ENCODE peak calls at places on chromosomes 11 and 22, in six cellular contexts. One of them, this sample, is unnamed.

GRCh38 chr11:63837719-63838118 is 1.2 kb upstream of the MARK2 start:
- DNase-seq in mesothelial cell of epicardium: no peak
- DNase-seq in brain microvascular endothelial cell: no peak
- DNase-seq in lung: peak
- DNase-seq in endothelial cell of umbilical vein: peak
- DNase-seq in activated CD8-positive, alpha-beta T cell treated with anti-CD3 and anti-CD28 coated beads for 36 hours: no peak
- DNase-seq in this sample: no peak

GRCh38 chr11:90774727-90775572 is 552.1 kb upstream of the CHORDC1 start:
- DNase-seq in mesothelial cell of epicardium: no peak
- DNase-seq in activated CD8-positive, alpha-beta T cell treated with anti-CD3 and anti-CD28 coated beads for 36 hours: no peak
- DNase-seq in endothelial cell of umbilical vein: no peak
- DNase-seq in brain microvascular endothelial cell: no peak
- DNase-seq in lung: no peak
- DNase-seq in this sample: no peak

GRCh38 chr22:45006873-45007246 is 2.9 kb downstream of the PHF21B start:
- DNase-seq in lung: no peak
- DNase-seq in mesothelial cell of epicardium: no peak
- DNase-seq in brain microvascular endothelial cell: no peak
- DNase-seq in activated CD8-positive, alpha-beta T cell treated with anti-CD3 and anti-CD28 coated beads for 36 hours: no peak
- DNase-seq in endothelial cell of umbilical vein: no peak
- DNase-seq in this sample: no peak

GRCh38 chr11:128503231-128503991 is 83.9 kb downstream of the ETS1 start:
- DNase-seq in lung: no peak
- DNase-seq in mesothelial cell of epicardium: no peak
- DNase-seq in activated CD8-positive, alpha-beta T cell treated with anti-CD3 and anti-CD28 coated beads for 36 hours: peak
- DNase-seq in endothelial cell of umbilical vein: peak
- DNase-seq in brain microvascular endothelial cell: peak
- DNase-seq in this sample: no peak

GRCh38 chr11:125224391-125225015 is 60.0 kb downstream of the PKNOX2 start:
- DNase-seq in endothelial cell of umbilical vein: peak
- DNase-seq in activated CD8-positive, alpha-beta T cell treated with anti-CD3 and anti-CD28 coated beads for 36 hours: peak
- DNase-seq in brain microvascular endothelial cell: peak
- DNase-seq in lung: no peak
- DNase-seq in mesothelial cell of epicardium: no peak
- DNase-seq in this sample: no peak

GRCh38 chr22:30879398-30879797 is 89.2 kb downstream of the MORC2 start:
- DNase-seq in mesothelial cell of epicardium: no peak
- DNase-seq in activated CD8-positive, alpha-beta T cell treated with anti-CD3 and anti-CD28 coated beads for 36 hours: no peak
- DNase-seq in brain microvascular endothelial cell: no peak
- DNase-seq in lung: no peak
- DNase-seq in endothelial cell of umbilical vein: no peak
- DNase-seq in this sample: no peak

GRCh38 chr11:72924568-72925190 is 110.5 kb downstream of the ATG16L2 start:
- DNase-seq in lung: no peak
- DNase-seq in endothelial cell of umbilical vein: peak
- DNase-seq in mesothelial cell of epicardium: no peak
- DNase-seq in activated CD8-positive, alpha-beta T cell treated with anti-CD3 and anti-CD28 coated beads for 36 hours: no peak
- DNase-seq in brain microvascular endothelial cell: peak
- DNase-seq in this sample: peak

GRCh38 chr11:115051938-115052590 is 373.7 kb downstream of the NXPE2 start:
- DNase-seq in activated CD8-positive, alpha-beta T cell treated with anti-CD3 and anti-CD28 coated beads for 36 hours: no peak
- DNase-seq in brain microvascular endothelial cell: no peak
- DNase-seq in lung: no peak
- DNase-seq in mesothelial cell of epicardium: no peak
- DNase-seq in endothelial cell of umbilical vein: no peak
- DNase-seq in this sample: no peak

GRCh38 chr11:99464985-99465384 is 444.2 kb downstream of the CNTN5 start:
- DNase-seq in brain microvascular endothelial cell: no peak
- DNase-seq in lung: no peak
- DNase-seq in activated CD8-positive, alpha-beta T cell treated with anti-CD3 and anti-CD28 coated beads for 36 hours: no peak
- DNase-seq in mesothelial cell of epicardium: no peak
- DNase-seq in endothelial cell of umbilical vein: no peak
- DNase-seq in this sample: no peak

GRCh38 chr22:20627432-20627831 is 120.0 kb downstream of the MED15 start:
- DNase-seq in mesothelial cell of epicardium: no peak
- DNase-seq in brain microvascular endothelial cell: no peak
- DNase-seq in activated CD8-positive, alpha-beta T cell treated with anti-CD3 and anti-CD28 coated beads for 36 hours: no peak
- DNase-seq in endothelial cell of umbilical vein: no peak
- DNase-seq in lung: no peak
- DNase-seq in this sample: no peak

GRCh38 chr22:30182833-30183232 is 63.7 kb downstream of the LIF start:
- DNase-seq in endothelial cell of umbilical vein: no peak
- DNase-seq in activated CD8-positive, alpha-beta T cell treated with anti-CD3 and anti-CD28 coated beads for 36 hours: no peak
- DNase-seq in lung: no peak
- DNase-seq in brain microvascular endothelial cell: no peak
- DNase-seq in mesothelial cell of epicardium: no peak
- DNase-seq in this sample: no peak

GRCh38 chr11:5992604-5993251 is 5.9 kb upstream of the OR52L1 start:
- DNase-seq in endothelial cell of umbilical vein: peak
- DNase-seq in brain microvascular endothelial cell: peak
- DNase-seq in lung: no peak
- DNase-seq in activated CD8-positive, alpha-beta T cell treated with anti-CD3 and anti-CD28 coated beads for 36 hours: no peak
- DNase-seq in mesothelial cell of epicardium: no peak
- DNase-seq in this sample: peak

DNA sequence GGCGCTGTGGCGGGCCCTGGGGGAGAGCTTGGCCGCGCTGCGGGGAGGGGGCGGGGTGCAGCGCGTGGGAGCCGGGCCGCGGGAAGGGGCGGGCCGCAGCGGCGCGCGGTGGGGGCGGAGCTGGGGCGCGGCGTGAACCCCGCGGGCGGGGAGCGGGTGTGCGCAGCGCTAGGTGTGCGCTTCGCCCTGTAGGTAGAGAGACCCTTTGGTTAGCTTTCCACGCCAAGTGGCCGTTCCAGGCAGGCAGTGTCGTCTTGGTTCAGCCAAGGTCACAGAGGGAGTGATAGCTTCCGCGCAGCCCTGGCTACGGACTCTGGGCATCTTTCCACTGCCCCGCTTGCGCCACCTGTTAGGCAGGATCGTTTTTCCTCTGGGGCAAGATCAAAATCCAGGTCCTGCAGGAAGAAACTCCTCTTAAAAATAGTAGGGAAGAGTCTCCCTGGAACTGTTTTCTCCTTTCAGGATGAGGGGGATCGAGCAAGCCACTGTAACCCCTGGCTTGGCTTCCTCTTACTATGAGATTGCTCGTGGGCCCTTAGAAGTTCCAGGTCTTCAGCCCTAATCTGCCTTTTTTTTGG is 434 bp downstream of the BANF1 start:
- DNase-seq in mesothelial cell of epicardium: no peak
- DNase-seq in brain microvascular endothelial cell: no peak
- DNase-seq in endothelial cell of umbilical vein: no peak
- DNase-seq in lung: peak
- DNase-seq in activated CD8-positive, alpha-beta T cell treated with anti-CD3 and anti-CD28 coated beads for 36 hours: no peak
- DNase-seq in this sample: peak
- TF ChIP-seq CTCF in mesothelial cell of epicardium: no peak
- TF ChIP-seq CTCF in brain microvascular endothelial cell: no peak
- TF ChIP-seq CTCF in endothelial cell of umbilical vein: no peak
- TF ChIP-seq CTCF in lung: no peak
- TF ChIP-seq CTCF in activated CD8-positive, alpha-beta T cell treated with anti-CD3 and anti-CD28 coated beads for 36 hours: no peak
- TF ChIP-seq CTCF in this sample: no peak

DNA sequence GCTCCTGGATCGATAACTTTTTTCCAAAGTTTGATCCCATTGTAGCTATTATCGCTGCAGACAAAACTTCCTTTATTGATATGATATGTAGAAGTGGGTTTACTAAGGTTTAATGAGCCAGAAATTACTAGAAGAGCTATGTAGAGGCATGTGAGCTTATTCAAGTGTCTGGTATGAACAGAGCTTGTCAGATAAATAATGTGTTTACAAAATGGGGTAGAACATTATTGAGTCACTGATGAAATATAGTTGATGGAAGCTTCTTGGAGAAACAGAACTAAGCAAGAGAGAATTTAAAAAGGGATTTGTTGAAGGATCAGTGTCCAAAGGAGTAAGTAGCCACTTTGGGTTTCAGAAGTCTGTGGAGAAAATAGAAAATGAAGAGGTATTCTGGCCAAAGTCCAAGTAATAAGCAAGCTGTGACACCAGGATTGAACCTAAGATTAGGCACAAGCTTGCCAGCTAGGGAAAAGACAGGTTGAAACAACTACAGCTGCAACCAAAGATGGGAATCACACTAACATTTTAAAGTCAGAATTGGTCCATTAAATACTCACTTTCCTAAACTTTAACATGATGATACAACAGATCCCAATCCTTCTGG is 104.3 kb downstream of the MAML2 start:
- DNase-seq in endothelial cell of umbilical vein: no peak
- DNase-seq in activated CD8-positive, alpha-beta T cell treated with anti-CD3 and anti-CD28 coated beads for 36 hours: no peak
- DNase-seq in brain microvascular endothelial cell: no peak
- DNase-seq in lung: no peak
- DNase-seq in mesothelial cell of epicardium: no peak
- DNase-seq in this sample: no peak
- TF ChIP-seq CTCF in endothelial cell of umbilical vein: no peak
- TF ChIP-seq CTCF in activated CD8-positive, alpha-beta T cell treated with anti-CD3 and anti-CD28 coated beads for 36 hours: no peak
- TF ChIP-seq CTCF in brain microvascular endothelial cell: no peak
- TF ChIP-seq CTCF in lung: no peak
- TF ChIP-seq CTCF in mesothelial cell of epicardium: no peak
- TF ChIP-seq CTCF in this sample: no peak

GRCh38 chr11:11668781-11669180 is 47.0 kb upstream of the GALNT18 start:
- DNase-seq in endothelial cell of umbilical vein: no peak
- DNase-seq in brain microvascular endothelial cell: no peak
- DNase-seq in activated CD8-positive, alpha-beta T cell treated with anti-CD3 and anti-CD28 coated beads for 36 hours: no peak
- DNase-seq in mesothelial cell of epicardium: no peak
- DNase-seq in lung: no peak
- DNase-seq in this sample: no peak

GRCh38 chr11:11669447-11669846 is 47.6 kb upstream of the GALNT18 start:
- DNase-seq in endothelial cell of umbilical vein: no peak
- DNase-seq in lung: no peak
- DNase-seq in brain microvascular endothelial cell: no peak
- DNase-seq in mesothelial cell of epicardium: no peak
- DNase-seq in activated CD8-positive, alpha-beta T cell treated with anti-CD3 and anti-CD28 coated beads for 36 hours: no peak
- DNase-seq in this sample: no peak

GRCh38 chr11:11668293-11668692 is 46.5 kb upstream of the GALNT18 start:
- DNase-seq in lung: no peak
- DNase-seq in endothelial cell of umbilical vein: no peak
- DNase-seq in activated CD8-positive, alpha-beta T cell treated with anti-CD3 and anti-CD28 coated beads for 36 hours: no peak
- DNase-seq in brain microvascular endothelial cell: no peak
- DNase-seq in mesothelial cell of epicardium: no peak
- DNase-seq in this sample: no peak

GRCh38 chr11:11663907-11664306 is 42.1 kb upstream of the GALNT18 start:
- DNase-seq in brain microvascular endothelial cell: no peak
- DNase-seq in endothelial cell of umbilical vein: no peak
- DNase-seq in mesothelial cell of epicardium: no peak
- DNase-seq in activated CD8-positive, alpha-beta T cell treated with anti-CD3 and anti-CD28 coated beads for 36 hours: no peak
- DNase-seq in lung: no peak
- DNase-seq in this sample: no peak

GRCh38 chr11:11667056-11667455 is 45.3 kb upstream of the GALNT18 start:
- DNase-seq in lung: no peak
- DNase-seq in endothelial cell of umbilical vein: no peak
- DNase-seq in brain microvascular endothelial cell: no peak
- DNase-seq in activated CD8-positive, alpha-beta T cell treated with anti-CD3 and anti-CD28 coated beads for 36 hours: no peak
- DNase-seq in mesothelial cell of epicardium: no peak
- DNase-seq in this sample: no peak
- TF ChIP-seq CTCF in lung: no peak
- TF ChIP-seq CTCF in endothelial cell of umbilical vein: no peak
- TF ChIP-seq CTCF in brain microvascular endothelial cell: peak
- TF ChIP-seq CTCF in activated CD8-positive, alpha-beta T cell treated with anti-CD3 and anti-CD28 coated beads for 36 hours: no peak
- TF ChIP-seq CTCF in mesothelial cell of epicardium: no peak
- TF ChIP-seq CTCF in this sample: no peak

DNA sequence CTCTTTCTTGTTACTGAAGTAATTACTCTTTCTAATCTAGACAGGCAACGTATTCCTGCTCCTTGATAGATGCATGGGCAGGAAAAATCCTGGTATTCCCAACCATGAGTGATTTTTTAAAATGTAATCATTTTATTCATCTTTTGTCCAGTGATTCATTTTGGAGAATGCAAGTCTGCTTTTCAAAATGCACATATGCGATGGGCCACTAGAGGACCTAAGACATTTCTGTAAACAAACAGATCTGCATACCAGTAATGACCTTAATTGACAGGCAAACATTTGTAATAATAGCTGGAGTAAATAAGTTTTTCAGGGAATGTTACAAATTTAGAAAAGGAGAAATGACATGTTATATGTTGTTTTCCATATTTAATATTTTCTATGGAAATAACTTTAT is 1167.6 kb downstream of the JRKL start:
- DNase-seq in mesothelial cell of epicardium: no peak
- DNase-seq in brain microvascular endothelial cell: peak
- DNase-seq in endothelial cell of umbilical vein: peak
- DNase-seq in lung: no peak
- DNase-seq in activated CD8-positive, alpha-beta T cell treated with anti-CD3 and anti-CD28 coated beads for 36 hours: no peak
- DNase-seq in this sample: no peak
- TF ChIP-seq CTCF in mesothelial cell of epicardium: no peak
- TF ChIP-seq CTCF in brain microvascular endothelial cell: peak
- TF ChIP-seq CTCF in endothelial cell of umbilical vein: peak
- TF ChIP-seq CTCF in lung: no peak
- TF ChIP-seq CTCF in activated CD8-positive, alpha-beta T cell treated with anti-CD3 and anti-CD28 coated beads for 36 hours: no peak
- TF ChIP-seq CTCF in this sample: no peak

DNA sequence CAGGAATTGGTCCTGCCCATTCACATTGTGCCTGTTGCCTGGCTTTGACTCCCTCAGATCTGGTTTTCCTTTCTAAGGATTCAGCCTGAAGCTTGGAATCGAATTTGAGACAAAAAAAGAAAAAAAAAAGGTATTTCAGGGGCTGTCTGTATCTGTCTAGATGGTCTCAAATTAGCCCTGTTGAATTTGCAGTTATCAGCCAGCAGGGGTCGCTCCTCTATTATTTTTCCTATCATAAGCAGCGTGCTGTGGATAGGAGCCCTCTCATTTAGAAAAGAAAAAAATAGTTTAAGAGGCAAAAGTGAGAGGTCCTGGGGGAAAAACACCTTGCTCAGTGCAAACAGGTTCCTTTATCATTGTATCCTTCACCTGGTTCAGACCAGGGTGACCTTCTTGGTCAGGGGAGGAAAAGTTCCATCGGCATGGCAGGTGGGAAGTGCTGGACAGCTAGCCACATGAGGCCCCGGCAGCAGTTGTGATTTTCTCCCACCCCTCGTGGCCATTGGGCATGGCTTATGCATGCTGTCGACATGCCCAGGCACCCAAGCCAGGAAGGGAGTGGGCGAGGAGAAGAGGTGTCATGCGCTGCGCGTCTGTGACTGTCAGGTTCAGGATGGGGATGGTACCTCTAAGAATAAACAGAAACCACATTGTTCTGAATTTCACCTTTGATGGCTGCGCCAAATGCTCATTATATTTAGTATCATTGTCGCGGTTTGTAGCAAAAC is 13.1 kb downstream of the OR5AK2 start:
- DNase-seq in activated CD8-positive, alpha-beta T cell treated with anti-CD3 and anti-CD28 coated beads for 36 hours: peak
- DNase-seq in brain microvascular endothelial cell: peak
- DNase-seq in endothelial cell of umbilical vein: peak
- DNase-seq in mesothelial cell of epicardium: no peak
- DNase-seq in lung: no peak
- DNase-seq in this sample: no peak
- TF ChIP-seq CTCF in activated CD8-positive, alpha-beta T cell treated with anti-CD3 and anti-CD28 coated beads for 36 hours: peak
- TF ChIP-seq CTCF in brain microvascular endothelial cell: peak
- TF ChIP-seq CTCF in endothelial cell of umbilical vein: peak
- TF ChIP-seq CTCF in mesothelial cell of epicardium: peak
- TF ChIP-seq CTCF in lung: no peak
- TF ChIP-seq CTCF in this sample: no peak